ENCODE peak calls at places on chromosomes 2 and 18, in eight cellular contexts. One of them, this sample, is unnamed.

GRCh38 chr2:202237787-202238233 is 587 bp downstream of the SUMO1 start:
- DNase-seq in transverse colon: peak; percentile 21
- DNase-seq in NB4: peak; percentile 54
- DNase-seq in upper lobe of left lung: no peak
- DNase-seq in right lobe of liver: peak; percentile 58
- DNase-seq in adrenal gland: peak; percentile 68
- DNase-seq in breast epithelium: no peak
- DNase-seq in IMR-90: peak; percentile 60
- DNase-seq in this sample: no peak

GRCh38 chr18:11953113-11953512 is 28.2 kb upstream of the IMPA2 start:
- DNase-seq in transverse colon: no peak
- DNase-seq in NB4: no peak
- DNase-seq in upper lobe of left lung: no peak
- DNase-seq in right lobe of liver: no peak
- DNase-seq in adrenal gland: no peak
- DNase-seq in breast epithelium: no peak
- DNase-seq in IMR-90: peak; percentile 11
- DNase-seq in this sample: no peak

GRCh38 chr18:44564922-44565321 is 115.8 kb upstream of the SETBP1 start:
- DNase-seq in transverse colon: no peak
- DNase-seq in NB4: no peak
- DNase-seq in upper lobe of left lung: no peak
- DNase-seq in right lobe of liver: no peak
- DNase-seq in adrenal gland: no peak
- DNase-seq in breast epithelium: peak; percentile 69
- DNase-seq in IMR-90: peak; percentile 8
- DNase-seq in this sample: no peak

GRCh38 chr2:46535360-46535759 is 56.0 kb downstream of the TMEM247 start:
- DNase-seq in transverse colon: no peak
- DNase-seq in NB4: peak; percentile 89
- DNase-seq in upper lobe of left lung: no peak
- DNase-seq in right lobe of liver: no peak
- DNase-seq in adrenal gland: no peak
- DNase-seq in breast epithelium: no peak
- DNase-seq in IMR-90: no peak
- DNase-seq in this sample: no peak

GRCh38 chr2:95551055-95551568 is 40.7 kb upstream of the TRIM43 start:
- DNase-seq in transverse colon: no peak
- DNase-seq in NB4: no peak
- DNase-seq in upper lobe of left lung: no peak
- DNase-seq in right lobe of liver: no peak
- DNase-seq in adrenal gland: no peak
- DNase-seq in breast epithelium: no peak
- DNase-seq in IMR-90: no peak
- DNase-seq in this sample: no peak

GRCh38 chr2:182542501-182543258 is 115.8 kb upstream of the PDE1A start:
- DNase-seq in transverse colon: no peak
- DNase-seq in NB4: no peak
- DNase-seq in upper lobe of left lung: no peak
- DNase-seq in right lobe of liver: no peak
- DNase-seq in adrenal gland: no peak
- DNase-seq in breast epithelium: no peak
- DNase-seq in IMR-90: peak; percentile 65
- DNase-seq in this sample: no peak

GRCh38 chr2:86336350-86337234 is 834 bp downstream of the REEP1 start:
- DNase-seq in transverse colon: no peak
- DNase-seq in NB4: no peak
- DNase-seq in upper lobe of left lung: peak; percentile 89
- DNase-seq in right lobe of liver: no peak
- DNase-seq in adrenal gland: peak; percentile 48
- DNase-seq in breast epithelium: no peak
- DNase-seq in IMR-90: no peak
- DNase-seq in this sample: peak; percentile 50

GRCh38 chr2:142769761-142770160 is 107.7 kb upstream of the KYNU start:
- DNase-seq in transverse colon: no peak
- DNase-seq in NB4: no peak
- DNase-seq in upper lobe of left lung: no peak
- DNase-seq in right lobe of liver: no peak
- DNase-seq in adrenal gland: no peak
- DNase-seq in breast epithelium: no peak
- DNase-seq in IMR-90: peak; percentile 7
- DNase-seq in this sample: no peak

GRCh38 chr2:122704109-122704563 is 948.7 kb downstream of the TSN start:
- DNase-seq in transverse colon: no peak
- DNase-seq in NB4: no peak
- DNase-seq in upper lobe of left lung: no peak
- DNase-seq in right lobe of liver: no peak
- DNase-seq in adrenal gland: no peak
- DNase-seq in breast epithelium: no peak
- DNase-seq in IMR-90: no peak
- DNase-seq in this sample: no peak

GRCh38 chr2:182038579-182038978 is 52.9 kb downstream of the PPP1R1C start:
- DNase-seq in transverse colon: no peak
- DNase-seq in NB4: no peak
- DNase-seq in upper lobe of left lung: no peak
- DNase-seq in right lobe of liver: no peak
- DNase-seq in adrenal gland: no peak
- DNase-seq in breast epithelium: no peak
- DNase-seq in IMR-90: peak; percentile 80
- DNase-seq in this sample: no peak

GRCh38 chr18:21686282-21687105 is 18.1 kb downstream of the ABHD3 start:
- DNase-seq in transverse colon: no peak
- DNase-seq in NB4: no peak
- DNase-seq in upper lobe of left lung: no peak
- DNase-seq in right lobe of liver: no peak
- DNase-seq in adrenal gland: no peak
- DNase-seq in breast epithelium: no peak
- DNase-seq in IMR-90: peak; percentile 59
- DNase-seq in this sample: no peak

GRCh38 chr2:88828397-88829137 is 137.1 kb downstream of the RPIA start:
- DNase-seq in transverse colon: no peak
- DNase-seq in NB4: no peak
- DNase-seq in upper lobe of left lung: peak; percentile 63
- DNase-seq in right lobe of liver: no peak
- DNase-seq in adrenal gland: no peak
- DNase-seq in breast epithelium: no peak
- DNase-seq in IMR-90: peak; percentile 29
- DNase-seq in this sample: no peak

GRCh38 chr18:11398625-11399024 is 210.8 kb upstream of the SLC35G4 start:
- DNase-seq in transverse colon: no peak
- DNase-seq in NB4: no peak
- DNase-seq in upper lobe of left lung: no peak
- DNase-seq in right lobe of liver: no peak
- DNase-seq in adrenal gland: no peak
- DNase-seq in breast epithelium: no peak
- DNase-seq in IMR-90: peak; percentile 1
- DNase-seq in this sample: no peak

GRCh38 chr18:53677480-53677879 is 547.0 kb downstream of the MBD2 start:
- DNase-seq in transverse colon: no peak
- DNase-seq in NB4: no peak
- DNase-seq in upper lobe of left lung: no peak
- DNase-seq in right lobe of liver: no peak
- DNase-seq in adrenal gland: no peak
- DNase-seq in breast epithelium: no peak
- DNase-seq in IMR-90: no peak
- DNase-seq in this sample: no peak

GRCh38 chr18:79904357-79905147 is 46.9 kb downstream of the SLC66A2 start:
- DNase-seq in transverse colon: no peak
- DNase-seq in NB4: no peak
- DNase-seq in upper lobe of left lung: peak; percentile 71
- DNase-seq in right lobe of liver: peak; percentile 53
- DNase-seq in adrenal gland: peak; percentile 47
- DNase-seq in breast epithelium: no peak
- DNase-seq in IMR-90: no peak
- DNase-seq in this sample: no peak

GRCh38 chr2:219182331-219183150 is 4.5 kb downstream of the RETREG2 start:
- DNase-seq in transverse colon: peak; percentile 61
- DNase-seq in NB4: no peak
- DNase-seq in upper lobe of left lung: no peak
- DNase-seq in right lobe of liver: no peak
- DNase-seq in adrenal gland: no peak
- DNase-seq in breast epithelium: no peak
- DNase-seq in IMR-90: no peak
- DNase-seq in this sample: no peak

GRCh38 chr18:40685241-40685640 is 1269.8 kb upstream of the PIK3C3 start:
- DNase-seq in transverse colon: no peak
- DNase-seq in NB4: no peak
- DNase-seq in upper lobe of left lung: no peak
- DNase-seq in right lobe of liver: no peak
- DNase-seq in adrenal gland: no peak
- DNase-seq in breast epithelium: no peak
- DNase-seq in IMR-90: no peak
- DNase-seq in this sample: no peak

GRCh38 chr18:48827321-48828200 is 123.2 kb downstream of the SMAD7 start:
- DNase-seq in transverse colon: no peak
- DNase-seq in NB4: no peak
- DNase-seq in upper lobe of left lung: no peak
- DNase-seq in right lobe of liver: peak; percentile 42
- DNase-seq in adrenal gland: peak; percentile 50
- DNase-seq in breast epithelium: no peak
- DNase-seq in IMR-90: peak; percentile 73
- DNase-seq in this sample: peak; percentile 82

GRCh38 chr2:24228470-24228869 is 53.6 kb downstream of the FAM228A start:
- DNase-seq in transverse colon: no peak
- DNase-seq in NB4: peak; percentile 27
- DNase-seq in upper lobe of left lung: no peak
- DNase-seq in right lobe of liver: no peak
- DNase-seq in adrenal gland: no peak
- DNase-seq in breast epithelium: no peak
- DNase-seq in IMR-90: peak; percentile 28
- DNase-seq in this sample: no peak

GRCh38 chr18:58045265-58046086 is 1.4 kb downstream of the NEDD4L start:
- DNase-seq in transverse colon: peak; percentile 78
- DNase-seq in NB4: peak; percentile 7
- DNase-seq in upper lobe of left lung: peak; percentile 90
- DNase-seq in right lobe of liver: peak; percentile 69
- DNase-seq in adrenal gland: peak; percentile 81
- DNase-seq in breast epithelium: peak; percentile 58
- DNase-seq in IMR-90: peak; percentile 31
- DNase-seq in this sample: peak; percentile 43

GRCh38 chr2:187550797-187551306 is 3.4 kb downstream of the TFPI start:
- DNase-seq in transverse colon: no peak
- DNase-seq in NB4: no peak
- DNase-seq in upper lobe of left lung: no peak
- DNase-seq in right lobe of liver: no peak
- DNase-seq in adrenal gland: no peak
- DNase-seq in breast epithelium: no peak
- DNase-seq in IMR-90: no peak
- DNase-seq in this sample: no peak
- H3K4me3 ChIP-seq in transverse colon: peak overlapping the region; percentile 24
- H3K4me3 ChIP-seq in NB4: no peak overlapping the region
- H3K4me3 ChIP-seq in upper lobe of left lung: peak overlapping the region; percentile 42
- H3K4me3 ChIP-seq in right lobe of liver: peak overlapping the region; percentile 29
- H3K4me3 ChIP-seq in adrenal gland: no peak overlapping the region
- H3K4me3 ChIP-seq in breast epithelium: peak overlapping the region; percentile 55
- H3K4me3 ChIP-seq in IMR-90: peak overlapping the region; percentile 16
- H3K4me3 ChIP-seq in this sample: no peak overlapping the region

GRCh38 chr18:4765401-4765800 is 310.3 kb upstream of the DLGAP1 start:
- DNase-seq in transverse colon: no peak
- DNase-seq in NB4: no peak
- DNase-seq in upper lobe of left lung: no peak
- DNase-seq in right lobe of liver: no peak
- DNase-seq in adrenal gland: no peak
- DNase-seq in breast epithelium: no peak
- DNase-seq in IMR-90: no peak
- DNase-seq in this sample: no peak
- TF ChIP-seq CTCF in transverse colon: no peak
- TF ChIP-seq CTCF in NB4: peak; percentile 2
- TF ChIP-seq CTCF in upper lobe of left lung: no peak
- TF ChIP-seq CTCF in right lobe of liver: no peak
- TF ChIP-seq CTCF in adrenal gland: no peak
- TF ChIP-seq CTCF in breast epithelium: no peak
- TF ChIP-seq CTCF in IMR-90: no peak
- TF ChIP-seq CTCF in this sample: no peak

DNA sequence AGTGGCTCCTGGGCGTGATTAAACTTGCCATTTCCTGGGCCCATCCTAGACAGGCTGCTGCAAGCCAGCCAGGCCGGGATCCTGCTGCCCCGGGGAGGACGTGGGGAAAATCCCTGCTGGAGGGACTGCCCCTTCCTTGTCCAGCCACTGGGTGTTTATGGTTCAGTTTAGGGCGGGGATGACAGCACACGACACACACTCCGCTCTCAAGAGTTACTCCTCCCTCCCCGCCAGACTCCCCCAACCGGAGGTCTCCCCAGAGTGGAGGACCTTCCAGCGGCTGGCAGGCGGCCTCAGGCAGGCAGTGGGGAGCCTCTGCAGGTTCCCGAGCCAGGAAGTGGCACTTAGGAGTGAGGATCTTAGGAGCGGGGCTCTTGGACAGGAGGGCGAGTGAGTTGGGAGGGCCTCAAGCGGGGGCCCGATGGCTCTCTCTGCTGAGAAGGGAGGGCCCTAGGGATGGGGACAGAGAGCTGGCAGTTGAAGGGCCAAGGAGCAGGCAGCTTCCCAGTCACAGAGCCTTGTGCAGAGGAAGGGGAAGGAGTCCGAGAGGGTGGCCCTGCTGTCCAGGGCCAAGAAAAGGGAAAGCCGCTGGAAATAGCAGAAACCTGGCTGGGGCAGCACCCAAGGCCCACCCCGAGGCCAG is 5.7 kb upstream of the GPR35 start:
- DNase-seq in transverse colon: no peak
- DNase-seq in NB4: no peak
- DNase-seq in upper lobe of left lung: no peak
- DNase-seq in right lobe of liver: peak; percentile 46
- DNase-seq in adrenal gland: no peak
- DNase-seq in breast epithelium: no peak
- DNase-seq in IMR-90: no peak
- DNase-seq in this sample: no peak
- TF ChIP-seq POLR2A in transverse colon: no peak
- TF ChIP-seq POLR2A in NB4: no peak
- TF ChIP-seq POLR2A in upper lobe of left lung: no peak
- TF ChIP-seq POLR2A in right lobe of liver: no peak
- TF ChIP-seq POLR2A in adrenal gland: no peak
- TF ChIP-seq POLR2A in breast epithelium: no peak
- TF ChIP-seq POLR2A in IMR-90: no peak
- TF ChIP-seq POLR2A in this sample: no peak

GRCh38 chr2:234951386-234952269 is at the start of gene SH3BP4:
- DNase-seq in transverse colon: peak; percentile 87
- DNase-seq in NB4: no peak
- DNase-seq in upper lobe of left lung: peak; percentile 97
- DNase-seq in right lobe of liver: peak; percentile 91
- DNase-seq in adrenal gland: peak; percentile 84
- DNase-seq in breast epithelium: peak; percentile 73
- DNase-seq in IMR-90: peak; percentile 72
- DNase-seq in this sample: peak; percentile 97

GRCh38 chr2:234953116-234954031 is 1.6 kb downstream of the SH3BP4 start:
- DNase-seq in transverse colon: no peak
- DNase-seq in NB4: no peak
- DNase-seq in upper lobe of left lung: no peak
- DNase-seq in right lobe of liver: no peak
- DNase-seq in adrenal gland: no peak
- DNase-seq in breast epithelium: peak; percentile 52
- DNase-seq in IMR-90: no peak
- DNase-seq in this sample: peak; percentile 78

GRCh38 chr2:234950730-234951385 is 959 bp upstream of the SH3BP4 start:
- DNase-seq in transverse colon: peak; percentile 22
- DNase-seq in NB4: no peak
- DNase-seq in upper lobe of left lung: peak; percentile 75
- DNase-seq in right lobe of liver: no peak
- DNase-seq in adrenal gland: no peak
- DNase-seq in breast epithelium: peak; percentile 32
- DNase-seq in IMR-90: peak; percentile 64
- DNase-seq in this sample: no peak

GRCh38 chr2:234954551-234954992 is 2.8 kb downstream of the SH3BP4 start:
- DNase-seq in transverse colon: no peak
- DNase-seq in NB4: no peak
- DNase-seq in upper lobe of left lung: no peak
- DNase-seq in right lobe of liver: peak; percentile 64
- DNase-seq in adrenal gland: no peak
- DNase-seq in breast epithelium: peak; percentile 57
- DNase-seq in IMR-90: peak; percentile 64
- DNase-seq in this sample: peak; percentile 84

GRCh38 chr2:234952270-234953115 is 676 bp downstream of the SH3BP4 start:
- DNase-seq in transverse colon: peak; percentile 39
- DNase-seq in NB4: no peak
- DNase-seq in upper lobe of left lung: peak; percentile 90
- DNase-seq in right lobe of liver: peak; percentile 63
- DNase-seq in adrenal gland: peak; percentile 72
- DNase-seq in breast epithelium: no peak
- DNase-seq in IMR-90: no peak
- DNase-seq in this sample: peak; percentile 86
- H3K4me3 ChIP-seq in transverse colon: peak overlapping the region; percentile 63
- H3K4me3 ChIP-seq in NB4: no peak overlapping the region
- H3K4me3 ChIP-seq in upper lobe of left lung: peak overlapping the region; percentile 67
- H3K4me3 ChIP-seq in right lobe of liver: peak overlapping the region; percentile 59
- H3K4me3 ChIP-seq in adrenal gland: peak overlapping the region; percentile 30
- H3K4me3 ChIP-seq in breast epithelium: peak overlapping the region; percentile 60
- H3K4me3 ChIP-seq in IMR-90: peak overlapping the region; percentile 56
- H3K4me3 ChIP-seq in this sample: peak overlapping the region; percentile 73

This sample was measured in lower leg skin.